ENCODE peak calls at places on chromosomes 5 and 9, in seven cellular contexts. One of them, this sample, is unnamed.

GRCh38 chr5:131563434-131564228 is 71.4 kb downstream of the RAPGEF6 start:
- DNase-seq in foreskin fibroblast: no peak
- DNase-seq in body of pancreas: no peak
- DNase-seq in GM06990: no peak
- DNase-seq in cardiac muscle cell: no peak
- DNase-seq in ovary: no peak
- DNase-seq in fibroblast of pulmonary artery: no peak
- DNase-seq in this sample: no peak

GRCh38 chr5:95043234-95043633 is 241.7 kb downstream of the MCTP1 start:
- DNase-seq in foreskin fibroblast: no peak
- DNase-seq in body of pancreas: no peak
- DNase-seq in fibroblast of pulmonary artery: no peak
- DNase-seq in cardiac muscle cell: no peak
- DNase-seq in GM06990: no peak
- DNase-seq in ovary: no peak
- DNase-seq in this sample: no peak

GRCh38 chr9:9003184-9003583 is 1203.6 kb upstream of the DMAC1 start:
- DNase-seq in fibroblast of pulmonary artery: peak
- DNase-seq in GM06990: no peak
- DNase-seq in foreskin fibroblast: no peak
- DNase-seq in ovary: peak
- DNase-seq in body of pancreas: peak
- DNase-seq in cardiac muscle cell: peak
- DNase-seq in this sample: no peak

GRCh38 chr9:111348821-111349271 is 18.8 kb upstream of the OR2K2 start:
- DNase-seq in body of pancreas: peak
- DNase-seq in fibroblast of pulmonary artery: peak
- DNase-seq in foreskin fibroblast: peak
- DNase-seq in GM06990: no peak
- DNase-seq in ovary: no peak
- DNase-seq in cardiac muscle cell: peak
- DNase-seq in this sample: no peak

GRCh38 chr9:91758491-91758981 is 191.5 kb downstream of the ROR2 start:
- DNase-seq in foreskin fibroblast: peak
- DNase-seq in GM06990: peak
- DNase-seq in cardiac muscle cell: peak
- DNase-seq in ovary: peak
- DNase-seq in fibroblast of pulmonary artery: peak
- DNase-seq in body of pancreas: no peak
- DNase-seq in this sample: peak

GRCh38 chr5:148973455-148973854 is 89.4 kb downstream of the SH3TC2 start:
- DNase-seq in cardiac muscle cell: peak
- DNase-seq in foreskin fibroblast: no peak
- DNase-seq in fibroblast of pulmonary artery: peak
- DNase-seq in ovary: no peak
- DNase-seq in body of pancreas: no peak
- DNase-seq in GM06990: no peak
- DNase-seq in this sample: peak

GRCh38 chr5:40409600-40409999 is 270.1 kb upstream of the PTGER4 start:
- DNase-seq in body of pancreas: peak
- DNase-seq in foreskin fibroblast: no peak
- DNase-seq in fibroblast of pulmonary artery: no peak
- DNase-seq in ovary: no peak
- DNase-seq in cardiac muscle cell: peak
- DNase-seq in GM06990: no peak
- DNase-seq in this sample: no peak

GRCh38 chr5:106610041-106610440 is 1060.7 kb downstream of the EFNA5 start:
- DNase-seq in fibroblast of pulmonary artery: no peak
- DNase-seq in ovary: no peak
- DNase-seq in GM06990: no peak
- DNase-seq in cardiac muscle cell: no peak
- DNase-seq in foreskin fibroblast: no peak
- DNase-seq in body of pancreas: no peak
- DNase-seq in this sample: no peak

GRCh38 chr5:77218263-77218662 is 7.8 kb downstream of the PDE8B start:
- DNase-seq in ovary: no peak
- DNase-seq in body of pancreas: no peak
- DNase-seq in foreskin fibroblast: no peak
- DNase-seq in fibroblast of pulmonary artery: no peak
- DNase-seq in cardiac muscle cell: no peak
- DNase-seq in GM06990: no peak
- DNase-seq in this sample: no peak

GRCh38 chr5:144183254-144183889 is 12.7 kb downstream of the KCTD16 start:
- DNase-seq in GM06990: no peak
- DNase-seq in cardiac muscle cell: peak
- DNase-seq in body of pancreas: no peak
- DNase-seq in fibroblast of pulmonary artery: peak
- DNase-seq in foreskin fibroblast: peak
- DNase-seq in ovary: no peak
- DNase-seq in this sample: peak

GRCh38 chr9:125679597-125680189 is 27.3 kb downstream of the MAPKAP1 start:
- DNase-seq in fibroblast of pulmonary artery: no peak
- DNase-seq in GM06990: no peak
- DNase-seq in foreskin fibroblast: no peak
- DNase-seq in ovary: no peak
- DNase-seq in body of pancreas: no peak
- DNase-seq in cardiac muscle cell: no peak
- DNase-seq in this sample: no peak

GRCh38 chr5:120769291-120769872 is 305.3 kb downstream of the PRR16 start:
- DNase-seq in ovary: no peak
- DNase-seq in body of pancreas: no peak
- DNase-seq in fibroblast of pulmonary artery: peak
- DNase-seq in GM06990: no peak
- DNase-seq in cardiac muscle cell: no peak
- DNase-seq in foreskin fibroblast: peak
- DNase-seq in this sample: peak

GRCh38 chr5:74241751-74242140 is 398.8 kb downstream of the ENC1 start:
- DNase-seq in GM06990: no peak
- DNase-seq in cardiac muscle cell: no peak
- DNase-seq in foreskin fibroblast: no peak
- DNase-seq in body of pancreas: no peak
- DNase-seq in ovary: no peak
- DNase-seq in fibroblast of pulmonary artery: no peak
- DNase-seq in this sample: peak

GRCh38 chr9:112484607-112485006 is 2.0 kb upstream of the KIAA1958 start:
- DNase-seq in cardiac muscle cell: no peak
- DNase-seq in fibroblast of pulmonary artery: no peak
- DNase-seq in foreskin fibroblast: no peak
- DNase-seq in GM06990: no peak
- DNase-seq in body of pancreas: no peak
- DNase-seq in ovary: no peak
- DNase-seq in this sample: no peak

GRCh38 chr5:32613050-32613672 is 27.8 kb downstream of the SUB1 start:
- DNase-seq in foreskin fibroblast: peak
- DNase-seq in cardiac muscle cell: peak
- DNase-seq in ovary: peak
- DNase-seq in GM06990: peak
- DNase-seq in body of pancreas: peak
- DNase-seq in fibroblast of pulmonary artery: peak
- DNase-seq in this sample: peak

GRCh38 chr5:133220851-133221674 is 169.2 kb downstream of the HSPA4 start:
- DNase-seq in GM06990: no peak
- DNase-seq in fibroblast of pulmonary artery: peak
- DNase-seq in cardiac muscle cell: peak
- DNase-seq in ovary: no peak
- DNase-seq in body of pancreas: no peak
- DNase-seq in foreskin fibroblast: peak
- DNase-seq in this sample: no peak

GRCh38 chr5:50440651-50441478 is at the start of gene EMB:
- DNase-seq in GM06990: peak
- DNase-seq in foreskin fibroblast: no peak
- DNase-seq in cardiac muscle cell: no peak
- DNase-seq in ovary: no peak
- DNase-seq in body of pancreas: peak
- DNase-seq in fibroblast of pulmonary artery: peak
- DNase-seq in this sample: no peak

GRCh38 chr5:79938468-79938867 is 52.6 kb downstream of the MTX3 start:
- DNase-seq in foreskin fibroblast: no peak
- DNase-seq in fibroblast of pulmonary artery: no peak
- DNase-seq in cardiac muscle cell: no peak
- DNase-seq in ovary: no peak
- DNase-seq in body of pancreas: no peak
- DNase-seq in GM06990: no peak
- DNase-seq in this sample: no peak

GRCh38 chr9:90219548-90220118 is 423.0 kb downstream of the DIRAS2 start:
- DNase-seq in foreskin fibroblast: no peak
- DNase-seq in cardiac muscle cell: no peak
- DNase-seq in body of pancreas: peak
- DNase-seq in ovary: no peak
- DNase-seq in fibroblast of pulmonary artery: no peak
- DNase-seq in GM06990: peak
- DNase-seq in this sample: no peak

GRCh38 chr9:109968332-109968657 is 188.3 kb downstream of the PALM2AKAP2 start:
- DNase-seq in fibroblast of pulmonary artery: no peak
- DNase-seq in cardiac muscle cell: no peak
- DNase-seq in foreskin fibroblast: no peak
- DNase-seq in body of pancreas: no peak
- DNase-seq in GM06990: peak
- DNase-seq in ovary: no peak
- DNase-seq in this sample: no peak

GRCh38 chr9:109966643-109967368 is 186.8 kb downstream of the PALM2AKAP2 start:
- DNase-seq in foreskin fibroblast: no peak
- DNase-seq in ovary: no peak
- DNase-seq in cardiac muscle cell: no peak
- DNase-seq in GM06990: peak
- DNase-seq in body of pancreas: no peak
- DNase-seq in fibroblast of pulmonary artery: no peak
- DNase-seq in this sample: no peak

GRCh38 chr9:109967651-109968331 is 187.8 kb downstream of the PALM2AKAP2 start:
- DNase-seq in GM06990: peak
- DNase-seq in foreskin fibroblast: no peak
- DNase-seq in body of pancreas: no peak
- DNase-seq in ovary: no peak
- DNase-seq in cardiac muscle cell: no peak
- DNase-seq in fibroblast of pulmonary artery: no peak
- DNase-seq in this sample: no peak

GRCh38 chr9:109969559-109970237 is 189.7 kb downstream of the PALM2AKAP2 start:
- DNase-seq in cardiac muscle cell: no peak
- DNase-seq in fibroblast of pulmonary artery: peak
- DNase-seq in body of pancreas: no peak
- DNase-seq in GM06990: no peak
- DNase-seq in foreskin fibroblast: no peak
- DNase-seq in ovary: no peak
- DNase-seq in this sample: no peak

GRCh38 chr9:109968702-109969450 is 188.9 kb downstream of the PALM2AKAP2 start:
- DNase-seq in GM06990: no peak
- DNase-seq in cardiac muscle cell: peak
- DNase-seq in ovary: no peak
- DNase-seq in body of pancreas: no peak
- DNase-seq in fibroblast of pulmonary artery: peak
- DNase-seq in foreskin fibroblast: no peak
- DNase-seq in this sample: peak
- TF ChIP-seq CTCF in GM06990: peak
- TF ChIP-seq CTCF in cardiac muscle cell: peak
- TF ChIP-seq CTCF in ovary: no peak
- TF ChIP-seq CTCF in body of pancreas: no peak
- TF ChIP-seq CTCF in fibroblast of pulmonary artery: peak
- TF ChIP-seq CTCF in foreskin fibroblast: peak
- TF ChIP-seq CTCF in this sample: peak

GRCh38 chr9:27162045-27162444 is 53.0 kb downstream of the TEK start:
- DNase-seq in fibroblast of pulmonary artery: peak
- DNase-seq in foreskin fibroblast: no peak
- DNase-seq in body of pancreas: no peak
- DNase-seq in cardiac muscle cell: peak
- DNase-seq in GM06990: no peak
- DNase-seq in ovary: no peak
- DNase-seq in this sample: peak

GRCh38 chr9:27168951-27169350 is 59.9 kb downstream of the TEK start:
- DNase-seq in ovary: no peak
- DNase-seq in body of pancreas: no peak
- DNase-seq in cardiac muscle cell: no peak
- DNase-seq in foreskin fibroblast: no peak
- DNase-seq in GM06990: no peak
- DNase-seq in fibroblast of pulmonary artery: no peak
- DNase-seq in this sample: no peak

GRCh38 chr9:27165067-27165466 is 56.0 kb downstream of the TEK start:
- DNase-seq in fibroblast of pulmonary artery: no peak
- DNase-seq in ovary: no peak
- DNase-seq in cardiac muscle cell: no peak
- DNase-seq in foreskin fibroblast: no peak
- DNase-seq in GM06990: no peak
- DNase-seq in body of pancreas: no peak
- DNase-seq in this sample: no peak

GRCh38 chr9:27168496-27168895 is 59.5 kb downstream of the TEK start:
- DNase-seq in body of pancreas: no peak
- DNase-seq in cardiac muscle cell: peak
- DNase-seq in fibroblast of pulmonary artery: no peak
- DNase-seq in ovary: no peak
- DNase-seq in foreskin fibroblast: no peak
- DNase-seq in GM06990: no peak
- DNase-seq in this sample: no peak

GRCh38 chr9:27165670-27166069 is 56.6 kb downstream of the TEK start:
- DNase-seq in foreskin fibroblast: no peak
- DNase-seq in GM06990: no peak
- DNase-seq in cardiac muscle cell: no peak
- DNase-seq in body of pancreas: no peak
- DNase-seq in fibroblast of pulmonary artery: no peak
- DNase-seq in ovary: no peak
- DNase-seq in this sample: no peak
- TF ChIP-seq CTCF in foreskin fibroblast: no peak
- TF ChIP-seq CTCF in GM06990: peak
- TF ChIP-seq CTCF in cardiac muscle cell: no peak
- TF ChIP-seq CTCF in body of pancreas: no peak
- TF ChIP-seq CTCF in fibroblast of pulmonary artery: no peak
- TF ChIP-seq CTCF in ovary: no peak
- TF ChIP-seq CTCF in this sample: peak

GRCh38 chr5:141369994-141370848 is at the start of gene PCDHGB3:
- DNase-seq in ovary: no peak
- DNase-seq in foreskin fibroblast: peak
- DNase-seq in GM06990: peak
- DNase-seq in body of pancreas: peak
- DNase-seq in cardiac muscle cell: peak
- DNase-seq in fibroblast of pulmonary artery: peak
- DNase-seq in this sample: peak
- TF ChIP-seq CTCF in ovary: no peak
- TF ChIP-seq CTCF in foreskin fibroblast: peak
- TF ChIP-seq CTCF in GM06990: peak
- TF ChIP-seq CTCF in body of pancreas: no peak
- TF ChIP-seq CTCF in cardiac muscle cell: peak
- TF ChIP-seq CTCF in fibroblast of pulmonary artery: peak
- TF ChIP-seq CTCF in this sample: peak

GRCh38 chr9:106019702-106020101 is 325.4 kb downstream of the TMEM38B start:
- DNase-seq in body of pancreas: no peak
- DNase-seq in ovary: no peak
- DNase-seq in cardiac muscle cell: no peak
- DNase-seq in foreskin fibroblast: no peak
- DNase-seq in GM06990: no peak
- DNase-seq in fibroblast of pulmonary artery: no peak
- DNase-seq in this sample: no peak

GRCh38 chr9:106023455-106023854 is 329.1 kb downstream of the TMEM38B start:
- DNase-seq in ovary: no peak
- DNase-seq in GM06990: peak
- DNase-seq in fibroblast of pulmonary artery: no peak
- DNase-seq in body of pancreas: no peak
- DNase-seq in cardiac muscle cell: no peak
- DNase-seq in foreskin fibroblast: no peak
- DNase-seq in this sample: no peak

DNA sequence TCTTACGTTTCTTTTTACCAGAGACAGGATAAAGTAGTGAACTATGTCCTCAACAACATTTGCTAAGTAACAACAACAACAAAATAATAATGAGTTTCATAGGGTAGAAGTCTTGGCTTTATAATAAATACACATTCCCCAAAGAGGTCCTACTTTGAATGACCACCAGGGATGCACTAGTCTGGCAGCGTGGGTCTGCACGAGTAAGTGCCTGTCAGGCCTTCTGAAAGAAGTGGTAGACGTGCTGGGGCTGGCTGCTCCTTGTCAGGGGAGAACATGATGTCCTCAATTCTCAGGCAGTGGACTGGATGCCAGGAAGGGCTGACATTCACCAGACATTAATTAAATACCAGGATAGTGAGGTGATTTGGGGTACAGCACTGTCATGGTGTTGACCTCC is 331.1 kb downstream of the TMEM38B start:
- DNase-seq in fibroblast of pulmonary artery: no peak
- DNase-seq in ovary: no peak
- DNase-seq in body of pancreas: no peak
- DNase-seq in cardiac muscle cell: no peak
- DNase-seq in GM06990: no peak
- DNase-seq in foreskin fibroblast: no peak
- DNase-seq in this sample: no peak
- TF ChIP-seq CTCF in fibroblast of pulmonary artery: no peak
- TF ChIP-seq CTCF in ovary: no peak
- TF ChIP-seq CTCF in body of pancreas: no peak
- TF ChIP-seq CTCF in cardiac muscle cell: no peak
- TF ChIP-seq CTCF in GM06990: no peak
- TF ChIP-seq CTCF in foreskin fibroblast: no peak
- TF ChIP-seq CTCF in this sample: no peak

This sample was measured in HFFc6.